ENCODE peak calls at places on chromosomes 6 and 20, in four cellular contexts. K, U, M and C are unnamed samples.

GRCh38 chr6:109165392-109165964 is 70.2 kb downstream of the CEP57L1 start:
- DNase-seq in K (peak; percentile 27), U (no peak), M (no peak), C (no peak)

GRCh38 chr20:55977723-55978481 is 27.4 kb downstream of the CBLN4 start:
- DNase-seq in K (no peak), U (no peak), M (no peak), C (no peak)

GRCh38 chr6:157045831-157046454 is 268.8 kb downstream of the ARID1B start:
- DNase-seq in K (no peak), U (no peak), M (no peak), C (no peak)

GRCh38 chr6:38346291-38347079 is 293.2 kb downstream of the BTBD9 start:
- DNase-seq in K (no peak), U (no peak), M (no peak), C (no peak)

GRCh38 chr6:7730852-7731251 is 5.0 kb downstream of the BMP6 start:
- DNase-seq in K (no peak), U (no peak), M (no peak), C (no peak)

GRCh38 chr6:15427360-15428070 is 181.6 kb downstream of the JARID2 start:
- DNase-seq in K (no peak), U (no peak), M (no peak), C (no peak)

GRCh38 chr6:27605401-27606342 is 132.8 kb upstream of the ZNF184 start:
- DNase-seq in K (no peak), U (no peak), M (no peak), C (no peak)

GRCh38 chr20:35909796-35910195 is 44.5 kb downstream of the SCAND1 start:
- DNase-seq in K (no peak), U (no peak), M (no peak), C (no peak)

GRCh38 chr6:170053966-170054661 is 236.8 kb downstream of the DLL1 start:
- DNase-seq in K (no peak), U (no peak), M (no peak), C (peak; percentile 12)

GRCh38 chr6:109687271-109687721 is 3.7 kb downstream of the AK9 start:
- DNase-seq in K (peak; percentile 14), U (no peak), M (no peak), C (no peak)

GRCh38 chr6:1297746-1298145 is 14.2 kb upstream of the FOXQ1 start:
- DNase-seq in K (no peak), U (no peak), M (no peak), C (no peak)

GRCh38 chr6:46103437-46103836 is 26.4 kb upstream of the ENPP4 start:
- DNase-seq in K (no peak), U (no peak), M (no peak), C (no peak)

GRCh38 chr6:166629628-166630027 is 2.6 kb upstream of the RPS6KA2 start:
- DNase-seq in K (no peak), U (no peak), M (no peak), C (no peak)

GRCh38 chr6:41236276-41236675 is 8.1 kb downstream of the TREML4 start:
- DNase-seq in K (no peak), U (no peak), M (no peak), C (no peak)

GRCh38 chr6:35203152-35203670 is 10.5 kb upstream of the SCUBE3 start:
- DNase-seq in K (no peak), U (no peak), M (no peak), C (no peak)

GRCh38 chr20:21096321-21097043 is 9.7 kb downstream of the LINC00237 start:
- DNase-seq in K (no peak), U (no peak), M (no peak), C (no peak)

GRCh38 chr6:67594366-67594765 is 1040.7 kb upstream of the ADGRB3 start:
- DNase-seq in K (no peak), U (no peak), M (no peak), C (no peak)

GRCh38 chr6:111685506-111685905 is 79.8 kb upstream of the TRAF3IP2 start:
- DNase-seq in K (no peak), U (no peak), M (no peak), C (no peak)

GRCh38 chr6:3026811-3027626 is 27.3 kb downstream of the NQO2 start:
- DNase-seq in K (no peak), U (no peak), M (no peak), C (no peak)

GRCh38 chr6:158654498-158654897 is 4.6 kb downstream of the SYTL3 start:
- DNase-seq in K (peak; percentile 93), U (no peak), M (peak; percentile 74), C (peak; percentile 54)

DNA sequence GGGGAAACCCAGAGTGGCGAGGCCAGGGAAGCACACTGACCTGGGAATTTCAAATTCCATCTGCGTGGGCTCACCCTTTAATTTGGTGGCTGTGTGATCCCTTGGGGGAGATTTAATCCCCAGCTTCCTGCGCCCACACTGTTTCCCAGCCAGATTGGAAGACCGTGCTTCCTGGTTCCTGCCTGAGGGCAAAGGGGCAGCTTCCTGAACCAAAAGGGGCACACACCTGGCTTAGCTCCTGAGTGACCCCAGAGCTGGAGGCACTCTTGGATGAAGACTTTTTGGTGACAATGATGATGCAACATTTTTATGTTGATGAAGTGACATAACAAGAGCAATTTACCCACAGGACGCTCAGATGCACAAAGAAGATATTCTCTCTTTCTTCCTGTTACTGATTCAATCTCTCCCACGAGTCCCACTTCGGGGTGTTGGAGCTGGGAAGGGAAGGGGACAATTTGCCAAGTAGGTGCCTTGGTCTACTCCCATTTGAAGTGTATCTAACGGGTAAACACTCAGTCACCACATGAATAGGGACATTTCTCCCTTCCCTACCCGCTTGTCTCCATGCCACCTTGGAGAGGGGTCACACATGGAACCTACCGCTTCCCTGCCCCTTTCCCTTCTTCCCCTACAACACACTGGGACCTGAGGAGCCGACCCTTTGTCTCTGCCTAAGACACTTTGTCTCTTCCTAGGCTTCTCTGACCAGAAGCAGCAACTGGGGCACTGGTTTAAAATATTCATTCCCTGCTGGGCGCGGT is 28.6 kb upstream of the CDKN1A start:
- DNase-seq in K (no peak), U (no peak), M (no peak), C (no peak)
- H3K4me1 ChIP-seq in K (no peaks in the 10 kb centered on the region), U (no peaks in the 10 kb centered on the region), M (no peaks in the 10 kb centered on the region), C (no peaks in the 10 kb centered on the region)

GRCh38 chr6:126335210-126335609 is 4.7 kb upstream of the CENPW start:
- DNase-seq in K (no peak), U (no peak), M (no peak), C (no peak)
- TF ChIP-seq CTCF in K (no peak), U (no peak), M (no peak), C (no peak)

DNA sequence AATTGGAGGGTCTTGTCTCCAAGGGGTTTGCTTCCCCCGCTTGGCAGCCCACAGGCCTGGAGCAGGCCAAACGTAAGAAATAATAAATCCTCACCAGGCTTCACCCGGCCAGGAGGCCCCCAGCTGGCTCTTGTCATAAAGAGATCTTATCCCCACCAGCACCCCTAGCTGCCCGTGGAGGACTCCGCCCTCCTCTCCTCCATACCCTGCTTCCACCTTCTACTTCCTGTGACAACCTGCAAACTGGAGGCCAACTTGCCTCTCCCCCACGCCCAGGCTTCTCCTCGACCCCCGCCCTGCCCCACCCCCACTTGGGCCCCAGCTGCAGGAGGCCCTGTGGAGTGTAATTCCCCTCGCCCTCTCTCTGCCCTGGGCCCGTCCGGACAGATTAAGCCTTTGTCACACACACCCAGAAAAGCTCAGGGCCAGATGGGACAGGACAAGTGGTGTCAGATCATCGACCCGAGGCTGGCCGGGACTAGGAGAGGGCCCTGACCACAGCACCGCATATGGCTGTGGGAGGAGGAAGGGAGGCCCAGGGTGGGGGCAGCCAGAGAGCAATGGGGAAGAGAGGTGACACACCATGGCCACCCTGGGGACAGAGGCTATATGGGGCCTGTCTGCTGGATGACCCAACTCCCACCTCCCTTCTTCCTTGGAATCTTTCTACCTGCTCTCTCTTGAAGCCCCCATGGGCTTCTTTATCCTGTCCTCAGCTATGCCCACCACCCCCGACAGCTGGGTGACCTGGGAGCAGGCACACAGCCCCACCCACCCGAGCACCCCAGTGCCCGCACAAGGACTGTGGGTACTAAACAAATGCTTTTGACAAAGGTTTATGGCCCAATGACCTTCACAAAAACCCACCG is 3.9 kb downstream of the NOL4L start:
- DNase-seq in K (no peak), U (no peak), M (no peak), C (no peak)
- H3K27ac ChIP-seq in K (no peak overlapping the region), U (no peak overlapping the region), M (no peak overlapping the region), C (no peak overlapping the region)

GRCh38 chr20:17961600-17961965 is 7.0 kb downstream of the SNX5 start:
- DNase-seq in K (no peak), U (no peak), M (no peak), C (no peak)

GRCh38 chr20:17965042-17965697 is 3.4 kb downstream of the SNX5 start:
- DNase-seq in K (no peak), U (no peak), M (no peak), C (no peak)

GRCh38 chr20:17964632-17965031 is 4.0 kb downstream of the SNX5 start:
- DNase-seq in K (no peak), U (no peak), M (no peak), C (no peak)

GRCh38 chr20:17964073-17964472 is 4.5 kb downstream of the SNX5 start:
- DNase-seq in K (no peak), U (no peak), M (no peak), C (no peak)

DNA sequence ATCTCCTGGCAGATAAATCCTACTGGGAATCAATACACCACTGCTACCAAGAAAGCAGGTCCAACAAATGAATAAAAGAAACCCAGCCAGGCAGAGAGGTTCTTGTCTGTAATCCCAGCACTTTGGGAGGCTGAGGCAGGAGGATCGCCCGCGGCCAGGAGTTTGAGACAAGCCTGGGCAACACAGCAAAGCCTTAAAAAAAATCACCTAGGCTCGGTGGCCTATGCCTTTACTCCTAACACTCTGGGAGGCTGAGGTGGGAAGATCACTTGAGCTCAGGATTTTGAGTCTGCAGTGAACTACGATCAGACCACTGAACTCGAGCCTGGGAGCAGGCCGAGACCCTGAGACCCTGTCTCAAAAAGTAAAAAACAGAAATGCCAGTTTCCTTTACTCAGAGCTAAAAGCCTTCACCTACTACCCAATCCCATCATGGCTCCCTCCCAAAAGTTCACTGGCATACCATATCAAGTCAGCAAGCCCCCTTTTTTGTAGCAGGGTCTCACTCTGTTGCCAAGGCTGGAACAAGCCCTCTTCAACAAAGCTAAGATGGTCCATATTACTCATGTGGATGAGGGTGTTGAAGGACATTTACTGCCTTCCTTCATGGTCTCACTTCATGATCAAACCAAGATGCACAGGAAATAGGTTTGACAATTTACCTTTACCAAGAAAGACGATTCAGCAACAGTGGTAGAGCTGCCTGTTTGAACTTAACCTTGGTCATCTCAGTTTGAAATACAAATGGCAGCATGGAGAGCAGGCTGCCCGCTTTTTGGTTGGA is 5.3 kb downstream of the SNX5 start:
- DNase-seq in K (no peak), U (no peak), M (no peak), C (no peak)
- H3K4me1 ChIP-seq in K (peaks cover 90% of the 10 kb centered on the region), U (peaks cover 3% of the 10 kb centered on the region), M (peaks cover 84% of the 10 kb centered on the region), C (peaks cover 3% of the 10 kb centered on the region)

GRCh38 chr6:13046084-13046483 is 282.3 kb downstream of the TBC1D7 start:
- DNase-seq in K (no peak), U (no peak), M (no peak), C (no peak)
- TF ChIP-seq CTCF in K (no peak), U (no peak), M (no peak), C (no peak)

GRCh38 chr20:13687827-13688226 is 49.1 kb upstream of the TASP1 start:
- DNase-seq in K (no peak), U (no peak), M (no peak), C (no peak)

GRCh38 chr20:13694420-13695150 is 55.9 kb upstream of the TASP1 start:
- DNase-seq in K (no peak), U (no peak), M (no peak), C (no peak)

GRCh38 chr20:13692802-13693736 is 54.3 kb upstream of the TASP1 start:
- DNase-seq in K (no peak), U (no peak), M (no peak), C (no peak)

GRCh38 chr20:13685623-13686022 is 46.9 kb upstream of the TASP1 start:
- DNase-seq in K (no peak), U (no peak), M (no peak), C (no peak)

GRCh38 chr20:13690948-13691347 is 52.2 kb upstream of the TASP1 start:
- DNase-seq in K (no peak), U (no peak), M (no peak), C (no peak)
- H3K27ac ChIP-seq in K (no peak overlapping the region), U (no peak overlapping the region), M (no peak overlapping the region), C (peak overlapping the region; percentile 75)